ENCODE peak calls at places on chromosomes 1 and 21, in five cellular contexts. T is upper lobe of right lung, Q is heart left ventricle, U is adipocyte, B is HCT116. N is an unnamed sample. For H3K36me3 and H3K4me1, the result is how much of the 10 kb centered on the place peaks cover.

GRCh38 chr21:42381347-42381984 is 14.4 kb downstream of the TMPRSS3 start:
- DNase-seq in T (no peak), Q (no peak), U (peak), B (peak), N (no peak)

GRCh38 chr1:151416231-151416630 is 16.9 kb downstream of the PSMB4 start:
- DNase-seq in T (no peak), Q (no peak), U (peak), B (no peak), N (no peak)

GRCh38 chr1:119714583-119714982 is 2.8 kb downstream of the PHGDH start:
- DNase-seq in T (no peak), Q (no peak), U (peak), B (no peak), N (peak)

GRCh38 chr1:159141584-159142518 is 29.6 kb upstream of the CADM3 start:
- DNase-seq in T (no peak), Q (peak), U (peak), B (no peak), N (peak)

GRCh38 chr1:2543543-2544092 is 12.6 kb upstream of the TNFRSF14 start:
- DNase-seq in T (no peak), Q (no peak), U (no peak), B (no peak), N (peak)

GRCh38 chr1:193079187-193079586 is 19.8 kb downstream of the RO60 start:
- DNase-seq in T (no peak), Q (no peak), U (no peak), B (no peak), N (no peak)

GRCh38 chr1:226523646-226524406 is 24.7 kb upstream of the STUM start:
- DNase-seq in T (no peak), Q (no peak), U (no peak), B (no peak), N (no peak)

GRCh38 chr21:42057861-42058437 is 13.2 kb upstream of the UMODL1 start:
- DNase-seq in T (peak), Q (no peak), U (no peak), B (no peak), N (no peak)

GRCh38 chr1:45868861-45869260 is 65.4 kb downstream of the MAST2 start:
- DNase-seq in T (no peak), Q (no peak), U (no peak), B (no peak), N (no peak)

GRCh38 chr1:63777286-63777685 is 3.5 kb downstream of the ROR1 start:
- DNase-seq in T (no peak), Q (no peak), U (no peak), B (no peak), N (no peak)

GRCh38 chr1:21946836-21947587 is 9.9 kb upstream of the HSPG2 start:
- DNase-seq in T (no peak), Q (no peak), U (no peak), B (no peak), N (no peak)

GRCh38 chr1:51421961-51422360 is 91.6 kb upstream of the TTC39A start:
- DNase-seq in T (no peak), Q (no peak), U (peak), B (peak), N (no peak)

GRCh38 chr1:164858233-164858632 is 299.2 kb downstream of the PBX1 start:
- DNase-seq in T (no peak), Q (no peak), U (no peak), B (no peak), N (no peak)

GRCh38 chr1:228085287-228085926 is 2.9 kb downstream of the ARF1 start:
- DNase-seq in T (peak), Q (peak), U (peak), B (no peak), N (no peak)

GRCh38 chr1:201295346-201295745 is 12.0 kb downstream of the PKP1 start:
- DNase-seq in T (no peak), Q (no peak), U (peak), B (no peak), N (no peak)

GRCh38 chr1:243902100-243902499 is 52.1 kb upstream of the AKT3 start:
- DNase-seq in T (no peak), Q (no peak), U (no peak), B (no peak), N (no peak)

GRCh38 chr1:66527688-66528087 is 6.3 kb upstream of the SGIP1 start:
- DNase-seq in T (no peak), Q (no peak), U (peak), B (no peak), N (no peak)

GRCh38 chr1:162639718-162640117 is 7.5 kb downstream of the DDR2 start:
- DNase-seq in T (no peak), Q (no peak), U (no peak), B (no peak), N (no peak)

GRCh38 chr1:161115132-161115711 is 2.6 kb downstream of the PFDN2 start:
- DNase-seq in T (no peak), Q (no peak), U (no peak), B (peak), N (no peak)

GRCh38 chr1:204443260-204443619 is 31.6 kb upstream of the PPP1R15B start:
- DNase-seq in T (peak), Q (no peak), U (no peak), B (no peak), N (no peak)

GRCh38 chr21:17925000-17925610 is 105.9 kb upstream of the C21orf91 start:
- DNase-seq in T (no peak), Q (no peak), U (peak), B (peak), N (peak)

GRCh38 chr1:204278973-204279372 is 65.2 kb upstream of the GOLT1A start:
- DNase-seq in T (no peak), Q (no peak), U (no peak), B (no peak), N (no peak)

GRCh38 chr21:15301736-15302135 is 236.9 kb upstream of the NRIP1 start:
- DNase-seq in T (no peak), Q (no peak), U (no peak), B (no peak), N (no peak)

GRCh38 chr1:10733967-10734366 is 62.5 kb downstream of the CASZ1 start:
- DNase-seq in T (peak), Q (no peak), U (no peak), B (no peak), N (peak)

GRCh38 chr1:214123061-214123784 is 135.4 kb downstream of the PROX1 start:
- DNase-seq in T (no peak), Q (no peak), U (peak), B (peak), N (peak)

GRCh38 chr1:213041443-213041842 is 9.6 kb upstream of the RPS6KC1 start:
- DNase-seq in T (no peak), Q (no peak), U (peak), B (no peak), N (peak)

GRCh38 chr1:30984991-30985503 is 76.5 kb upstream of the SDC3 start:
- DNase-seq in T (no peak), Q (no peak), U (no peak), B (no peak), N (peak)

GRCh38 chr1:30986755-30987154 is 78.2 kb upstream of the SDC3 start:
- DNase-seq in T (no peak), Q (no peak), U (peak), B (no peak), N (no peak)

GRCh38 chr1:30982937-30983336 is 74.4 kb upstream of the SDC3 start:
- DNase-seq in T (no peak), Q (no peak), U (peak), B (no peak), N (no peak)

GRCh38 chr1:30982431-30982830 is 73.9 kb upstream of the SDC3 start:
- DNase-seq in T (no peak), Q (no peak), U (no peak), B (no peak), N (no peak)

GRCh38 chr1:30984167-30984870 is 75.8 kb upstream of the SDC3 start:
- DNase-seq in T (no peak), Q (no peak), U (peak), B (no peak), N (no peak)
- H3K36me3 ChIP-seq in T (under half), Q (under half), U (under half), B (under half), N (under half)

DNA sequence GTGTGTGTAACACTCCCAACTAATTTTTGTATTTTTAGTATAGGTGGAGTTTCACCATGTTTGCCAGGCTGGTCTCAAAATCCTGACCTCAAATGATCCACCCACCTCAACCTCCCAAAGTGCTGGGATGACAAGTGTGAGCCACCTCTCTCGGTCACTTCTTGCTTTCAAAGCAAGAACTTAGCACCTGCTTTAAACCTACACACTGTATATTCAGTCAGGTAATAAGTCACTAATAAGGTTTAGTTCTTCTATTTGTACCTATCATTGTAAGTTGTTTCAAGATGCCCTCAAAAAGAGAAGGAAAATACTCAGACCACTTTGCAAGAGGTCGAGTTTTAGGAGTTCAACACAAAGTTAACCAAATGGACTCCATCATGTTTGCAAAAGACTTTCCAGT is 431.3 kb downstream of the MRPL39 start:
- DNase-seq in T (no peak), Q (no peak), U (no peak), B (no peak), N (no peak)
- H3K4me1 ChIP-seq in T (under half), Q (under half), U (under half), B (under half), N (under half)

GRCh38 chr21:43572443-43572842 is 86.8 kb downstream of the HSF2BP start:
- DNase-seq in T (no peak), Q (no peak), U (no peak), B (no peak), N (no peak)
- H3K36me3 ChIP-seq in T (under half), Q (under half), U (under half), B (under half), N (under half)

GRCh38 chr1:15213333-15213732 is 33.7 kb upstream of the FHAD1 start:
- DNase-seq in T (peak), Q (no peak), U (peak), B (no peak), N (no peak)

GRCh38 chr1:15212989-15213291 is 34.1 kb upstream of the FHAD1 start:
- DNase-seq in T (no peak), Q (no peak), U (no peak), B (no peak), N (no peak)

GRCh38 chr1:15211424-15211823 is 35.6 kb upstream of the FHAD1 start:
- DNase-seq in T (no peak), Q (no peak), U (no peak), B (no peak), N (no peak)

GRCh38 chr1:15212216-15212988 is 34.6 kb upstream of the FHAD1 start:
- DNase-seq in T (peak), Q (no peak), U (no peak), B (no peak), N (no peak)

DNA sequence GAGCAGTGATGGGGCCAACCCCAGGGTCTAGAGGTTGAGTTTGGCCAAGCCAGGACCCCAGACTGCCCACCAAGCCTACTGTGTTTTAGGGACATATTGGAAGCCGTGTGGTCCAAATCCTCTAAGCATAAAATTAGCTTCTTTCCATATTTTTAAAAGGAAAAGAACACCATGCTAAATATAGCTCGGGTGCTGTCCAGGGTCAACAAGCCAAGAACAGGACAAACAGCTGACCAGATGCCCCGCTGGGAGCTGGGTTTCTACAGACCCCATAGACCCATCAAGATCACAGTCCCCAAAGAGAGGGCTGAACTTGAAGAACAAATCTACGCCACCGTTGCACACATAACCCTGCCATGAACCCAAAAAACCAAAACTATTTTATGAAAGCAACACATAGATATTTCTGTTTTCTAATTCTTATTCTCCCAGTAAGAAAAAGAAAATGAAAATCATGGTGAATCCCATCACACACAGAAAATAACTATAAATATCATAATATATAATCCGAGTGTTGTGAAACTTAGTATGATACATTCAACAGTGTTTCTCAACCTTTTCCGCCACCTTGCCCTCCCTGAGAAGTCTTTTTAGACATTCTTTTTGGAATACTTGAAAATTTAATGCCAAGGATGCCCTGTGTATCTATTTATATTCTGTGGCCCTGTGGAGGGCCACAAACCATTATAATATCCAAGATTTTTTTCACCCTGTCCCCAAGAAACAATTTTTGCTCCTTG is 36.2 kb upstream of the FHAD1 start:
- DNase-seq in T (peak), Q (no peak), U (peak), B (no peak), N (no peak)
- H3K4me1 ChIP-seq in T (under half), Q (under half), U (under half), B (under half), N (under half)

GRCh38 chr1:53964109-53964508 is 18.0 kb downstream of the LRRC42 start:
- DNase-seq in T (no peak), Q (no peak), U (no peak), B (no peak), N (no peak)

GRCh38 chr1:53971718-53972117 is 25.6 kb downstream of the LRRC42 start:
- DNase-seq in T (no peak), Q (no peak), U (peak), B (no peak), N (no peak)

GRCh38 chr1:53967409-53968124 is 21.4 kb downstream of the LRRC42 start:
- DNase-seq in T (no peak), Q (no peak), U (no peak), B (no peak), N (no peak)

GRCh38 chr1:53966794-53967193 is 20.6 kb downstream of the LRRC42 start:
- DNase-seq in T (no peak), Q (no peak), U (no peak), B (no peak), N (no peak)

GRCh38 chr1:53968125-53968513 is 22.0 kb downstream of the LRRC42 start:
- DNase-seq in T (no peak), Q (no peak), U (peak), B (no peak), N (no peak)
- H3K36me3 ChIP-seq in T (half or more), Q (under half), U (half or more), B (half or more), N (under half)

GRCh38 chr1:67836769-67837168 is 3.5 kb upstream of the GNG12 start:
- DNase-seq in T (no peak), Q (no peak), U (no peak), B (no peak), N (no peak)
- H3K4me1 ChIP-seq in T (under half), Q (under half), U (half or more), B (under half), N (half or more)

GRCh38 chr1:93360111-93360510 is 14.4 kb downstream of the DR1 start:
- DNase-seq in T (no peak), Q (no peak), U (no peak), B (no peak), N (no peak)
- H3K36me3 ChIP-seq in T (half or more), Q (under half), U (half or more), B (under half), N (under half)

GRCh38 chr1:43306688-43307457 is 6.1 kb downstream of the TIE1 start:
- DNase-seq in T (peak), Q (no peak), U (no peak), B (no peak), N (no peak)
- H3K4me1 ChIP-seq in T (under half), Q (under half), U (under half), B (under half), N (under half)

DNA sequence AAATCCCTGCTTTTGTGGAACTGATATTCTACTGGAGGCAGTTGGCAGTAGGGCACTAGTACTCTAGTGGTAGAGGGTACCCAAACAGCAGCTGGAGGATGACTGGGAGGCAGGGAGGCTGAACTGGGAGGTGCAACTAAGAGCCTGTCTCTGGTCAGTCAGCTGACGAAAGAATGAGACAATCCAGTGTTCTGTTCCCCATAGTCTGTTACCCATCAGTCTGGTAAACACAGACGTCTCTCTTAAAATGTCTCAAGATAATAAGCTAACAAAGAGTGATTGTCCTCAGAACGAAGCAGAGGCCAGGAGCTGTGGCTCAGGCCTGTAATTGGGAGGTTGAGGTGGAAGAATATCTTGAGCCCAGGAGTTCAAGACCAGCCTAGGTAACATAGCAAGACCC is 30.4 kb downstream of the TFAP2E start:
- DNase-seq in T (no peak), Q (no peak), U (no peak), B (no peak), N (no peak)
- H3K36me3 ChIP-seq in T (half or more), Q (under half), U (half or more), B (under half), N (half or more)

N was measured in HAP-1.